ENCODE peak calls at places on chromosomes 16 and 17, in eight cellular contexts. One of them, this sample, is unnamed. For H3K4me1, the result is how much of the 10 kb centered on the place peaks cover.

GRCh38 chr17:64297467-64298088 is 34.5 kb upstream of the TEX2 start:
- DNase-seq in left lung: no peak
- DNase-seq in IMR-90: no peak
- DNase-seq in tibial artery: no peak
- DNase-seq in spleen: no peak
- DNase-seq in endodermal cell: no peak
- DNase-seq in heart left ventricle: no peak
- DNase-seq in tibial nerve: no peak
- DNase-seq in this sample: no peak

GRCh38 chr17:77440571-77440981 is 299.8 kb downstream of the SEC14L1 start:
- DNase-seq in left lung: no peak
- DNase-seq in IMR-90: no peak
- DNase-seq in tibial artery: no peak
- DNase-seq in spleen: peak
- DNase-seq in endodermal cell: no peak
- DNase-seq in heart left ventricle: no peak
- DNase-seq in tibial nerve: no peak
- DNase-seq in this sample: no peak

GRCh38 chr16:56245197-56245596 is 53.9 kb downstream of the GNAO1 start:
- DNase-seq in left lung: no peak
- DNase-seq in IMR-90: peak
- DNase-seq in tibial artery: peak
- DNase-seq in spleen: no peak
- DNase-seq in endodermal cell: no peak
- DNase-seq in heart left ventricle: no peak
- DNase-seq in tibial nerve: no peak
- DNase-seq in this sample: no peak

GRCh38 chr17:2684549-2684948 is 27.0 kb downstream of the CLUH start:
- DNase-seq in left lung: no peak
- DNase-seq in IMR-90: no peak
- DNase-seq in tibial artery: no peak
- DNase-seq in spleen: no peak
- DNase-seq in endodermal cell: peak
- DNase-seq in heart left ventricle: no peak
- DNase-seq in tibial nerve: no peak
- DNase-seq in this sample: no peak

GRCh38 chr16:75264531-75264998 is 13.1 kb upstream of the BCAR1 start:
- DNase-seq in left lung: no peak
- DNase-seq in IMR-90: peak
- DNase-seq in tibial artery: no peak
- DNase-seq in spleen: no peak
- DNase-seq in endodermal cell: no peak
- DNase-seq in heart left ventricle: no peak
- DNase-seq in tibial nerve: no peak
- DNase-seq in this sample: no peak

GRCh38 chr17:81165246-81166032 is at the start of gene PVALEF:
- DNase-seq in left lung: no peak
- DNase-seq in IMR-90: no peak
- DNase-seq in tibial artery: no peak
- DNase-seq in spleen: peak
- DNase-seq in endodermal cell: peak
- DNase-seq in heart left ventricle: no peak
- DNase-seq in tibial nerve: no peak
- DNase-seq in this sample: no peak

GRCh38 chr17:31608659-31609254 is 217.3 kb downstream of the RAB11FIP4 start:
- DNase-seq in left lung: no peak
- DNase-seq in IMR-90: peak
- DNase-seq in tibial artery: no peak
- DNase-seq in spleen: no peak
- DNase-seq in endodermal cell: no peak
- DNase-seq in heart left ventricle: no peak
- DNase-seq in tibial nerve: no peak
- DNase-seq in this sample: no peak

GRCh38 chr17:48494335-48494734 is 36.5 kb downstream of the HOXB1 start:
- DNase-seq in left lung: no peak
- DNase-seq in IMR-90: peak
- DNase-seq in tibial artery: no peak
- DNase-seq in spleen: no peak
- DNase-seq in endodermal cell: no peak
- DNase-seq in heart left ventricle: no peak
- DNase-seq in tibial nerve: no peak
- DNase-seq in this sample: no peak

GRCh38 chr16:25109643-25110042 is 1.9 kb upstream of the LCMT1 start:
- DNase-seq in left lung: no peak
- DNase-seq in IMR-90: peak
- DNase-seq in tibial artery: no peak
- DNase-seq in spleen: no peak
- DNase-seq in endodermal cell: no peak
- DNase-seq in heart left ventricle: peak
- DNase-seq in tibial nerve: no peak
- DNase-seq in this sample: no peak

GRCh38 chr17:35708951-35709350 is 22.5 kb upstream of the RASL10B start:
- DNase-seq in left lung: no peak
- DNase-seq in IMR-90: no peak
- DNase-seq in tibial artery: no peak
- DNase-seq in spleen: no peak
- DNase-seq in endodermal cell: no peak
- DNase-seq in heart left ventricle: no peak
- DNase-seq in tibial nerve: no peak
- DNase-seq in this sample: no peak

GRCh38 chr17:37813753-37814152 is 68.9 kb upstream of the HNF1B start:
- DNase-seq in left lung: no peak
- DNase-seq in IMR-90: peak
- DNase-seq in tibial artery: no peak
- DNase-seq in spleen: no peak
- DNase-seq in endodermal cell: peak
- DNase-seq in heart left ventricle: no peak
- DNase-seq in tibial nerve: no peak
- DNase-seq in this sample: no peak

GRCh38 chr17:43578699-43579569 is 32.8 kb upstream of the ETV4 start:
- DNase-seq in left lung: no peak
- DNase-seq in IMR-90: peak
- DNase-seq in tibial artery: no peak
- DNase-seq in spleen: peak
- DNase-seq in endodermal cell: peak
- DNase-seq in heart left ventricle: no peak
- DNase-seq in tibial nerve: no peak
- DNase-seq in this sample: no peak

GRCh38 chr17:68326681-68327080 is 35.4 kb downstream of the ARSG start:
- DNase-seq in left lung: no peak
- DNase-seq in IMR-90: peak
- DNase-seq in tibial artery: no peak
- DNase-seq in spleen: no peak
- DNase-seq in endodermal cell: no peak
- DNase-seq in heart left ventricle: no peak
- DNase-seq in tibial nerve: no peak
- DNase-seq in this sample: no peak

GRCh38 chr16:17224859-17225258 is 245.9 kb downstream of the XYLT1 start:
- DNase-seq in left lung: peak
- DNase-seq in IMR-90: peak
- DNase-seq in tibial artery: peak
- DNase-seq in spleen: no peak
- DNase-seq in endodermal cell: no peak
- DNase-seq in heart left ventricle: peak
- DNase-seq in tibial nerve: peak
- DNase-seq in this sample: peak

GRCh38 chr16:85449885-85450245 is 163.3 kb upstream of the GSE1 start:
- DNase-seq in left lung: no peak
- DNase-seq in IMR-90: no peak
- DNase-seq in tibial artery: no peak
- DNase-seq in spleen: no peak
- DNase-seq in endodermal cell: no peak
- DNase-seq in heart left ventricle: no peak
- DNase-seq in tibial nerve: no peak
- DNase-seq in this sample: no peak

GRCh38 chr16:85446846-85447656 is 166.1 kb upstream of the GSE1 start:
- DNase-seq in left lung: no peak
- DNase-seq in IMR-90: no peak
- DNase-seq in tibial artery: no peak
- DNase-seq in spleen: peak
- DNase-seq in endodermal cell: no peak
- DNase-seq in heart left ventricle: no peak
- DNase-seq in tibial nerve: no peak
- DNase-seq in this sample: no peak

GRCh38 chr16:85447657-85448313 is 165.3 kb upstream of the GSE1 start:
- DNase-seq in left lung: no peak
- DNase-seq in IMR-90: no peak
- DNase-seq in tibial artery: no peak
- DNase-seq in spleen: no peak
- DNase-seq in endodermal cell: no peak
- DNase-seq in heart left ventricle: no peak
- DNase-seq in tibial nerve: no peak
- DNase-seq in this sample: no peak

GRCh38 chr16:85448557-85449194 is 164.4 kb upstream of the GSE1 start:
- DNase-seq in left lung: no peak
- DNase-seq in IMR-90: no peak
- DNase-seq in tibial artery: no peak
- DNase-seq in spleen: peak
- DNase-seq in endodermal cell: no peak
- DNase-seq in heart left ventricle: no peak
- DNase-seq in tibial nerve: no peak
- DNase-seq in this sample: no peak

DNA sequence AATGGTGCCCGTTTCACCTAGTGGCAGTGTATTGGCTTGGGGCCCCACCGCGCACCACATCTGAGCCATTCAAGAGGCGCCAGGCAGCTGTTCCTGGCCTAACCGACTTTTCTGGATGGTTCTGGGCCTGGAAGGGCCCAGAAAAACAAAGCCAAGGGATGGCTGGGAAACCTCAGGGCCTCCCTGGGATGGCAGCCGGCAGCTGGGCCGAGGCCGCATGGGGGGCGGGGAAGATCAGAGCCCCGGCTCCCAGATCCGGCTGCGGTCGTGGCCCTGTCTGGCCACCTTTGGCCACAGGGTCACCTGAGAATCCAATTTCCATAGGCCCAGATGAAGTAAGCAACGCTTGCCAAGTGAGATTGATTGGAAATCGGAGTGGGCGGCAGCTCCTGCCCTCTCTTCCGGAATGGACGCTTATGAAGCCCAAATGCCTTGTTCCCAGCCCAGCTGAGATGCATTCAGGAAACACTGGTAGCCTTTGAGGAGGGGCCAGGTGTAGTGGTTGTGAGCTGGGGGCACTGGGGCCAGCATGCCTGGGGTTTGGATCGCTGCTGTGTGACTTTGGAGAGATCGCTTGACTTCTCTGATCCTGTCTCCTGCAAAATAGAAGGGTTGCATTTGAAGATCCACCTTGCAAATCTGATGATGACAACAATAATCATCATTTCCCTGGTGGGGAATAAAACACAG is 163.8 kb upstream of the GSE1 start:
- DNase-seq in left lung: no peak
- DNase-seq in IMR-90: no peak
- DNase-seq in tibial artery: no peak
- DNase-seq in spleen: no peak
- DNase-seq in endodermal cell: no peak
- DNase-seq in heart left ventricle: no peak
- DNase-seq in tibial nerve: no peak
- DNase-seq in this sample: no peak
- H3K4me1 ChIP-seq in left lung: under half
- H3K4me1 ChIP-seq in IMR-90: under half
- H3K4me1 ChIP-seq in tibial artery: under half
- H3K4me1 ChIP-seq in spleen: under half
- H3K4me1 ChIP-seq in endodermal cell: under half
- H3K4me1 ChIP-seq in heart left ventricle: under half
- H3K4me1 ChIP-seq in tibial nerve: under half
- H3K4me1 ChIP-seq in this sample: under half

GRCh38 chr16:53509906-53510703 is 7.1 kb upstream of the AKTIP start:
- DNase-seq in left lung: peak
- DNase-seq in IMR-90: peak
- DNase-seq in tibial artery: peak
- DNase-seq in spleen: peak
- DNase-seq in endodermal cell: peak
- DNase-seq in heart left ventricle: peak
- DNase-seq in tibial nerve: peak
- DNase-seq in this sample: peak

GRCh38 chr16:53511084-53511402 is 8.0 kb upstream of the AKTIP start:
- DNase-seq in left lung: no peak
- DNase-seq in IMR-90: no peak
- DNase-seq in tibial artery: no peak
- DNase-seq in spleen: peak
- DNase-seq in endodermal cell: no peak
- DNase-seq in heart left ventricle: no peak
- DNase-seq in tibial nerve: no peak
- DNase-seq in this sample: no peak

GRCh38 chr16:53511403-53512280 is 8.6 kb upstream of the AKTIP start:
- DNase-seq in left lung: peak
- DNase-seq in IMR-90: no peak
- DNase-seq in tibial artery: no peak
- DNase-seq in spleen: peak
- DNase-seq in endodermal cell: peak
- DNase-seq in heart left ventricle: no peak
- DNase-seq in tibial nerve: no peak
- DNase-seq in this sample: no peak

GRCh38 chr16:53507464-53508180 is 4.6 kb upstream of the AKTIP start:
- DNase-seq in left lung: no peak
- DNase-seq in IMR-90: no peak
- DNase-seq in tibial artery: no peak
- DNase-seq in spleen: no peak
- DNase-seq in endodermal cell: no peak
- DNase-seq in heart left ventricle: no peak
- DNase-seq in tibial nerve: no peak
- DNase-seq in this sample: no peak

DNA sequence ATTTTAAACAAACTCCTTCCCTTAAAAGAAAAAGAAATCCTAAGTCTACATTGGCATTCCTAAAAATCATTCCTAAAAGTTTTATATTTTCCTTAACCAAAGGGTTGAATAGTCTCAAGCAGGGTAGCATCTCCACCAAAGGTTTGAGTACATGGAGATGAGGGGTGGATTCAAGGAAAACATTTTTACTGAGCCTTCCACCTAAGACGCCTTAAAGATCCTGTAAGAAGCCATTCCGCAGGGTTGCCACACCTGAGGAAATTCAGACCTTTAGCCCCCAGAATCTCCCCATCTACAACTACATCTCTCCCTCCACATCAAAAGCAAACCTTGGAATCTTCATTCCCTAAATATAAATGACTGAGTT is 7.7 kb upstream of the AKTIP start:
- DNase-seq in left lung: no peak
- DNase-seq in IMR-90: no peak
- DNase-seq in tibial artery: no peak
- DNase-seq in spleen: no peak
- DNase-seq in endodermal cell: no peak
- DNase-seq in heart left ventricle: no peak
- DNase-seq in tibial nerve: no peak
- DNase-seq in this sample: no peak
- TF ChIP-seq CTCF in left lung: no peak
- TF ChIP-seq CTCF in IMR-90: no peak
- TF ChIP-seq CTCF in tibial artery: no peak
- TF ChIP-seq CTCF in spleen: no peak
- TF ChIP-seq CTCF in endodermal cell: peak
- TF ChIP-seq CTCF in heart left ventricle: no peak
- TF ChIP-seq CTCF in tibial nerve: no peak
- TF ChIP-seq CTCF in this sample: no peak

GRCh38 chr16:88481851-88482250 is 28.8 kb downstream of the ZFPM1 start:
- DNase-seq in left lung: no peak
- DNase-seq in IMR-90: no peak
- DNase-seq in tibial artery: no peak
- DNase-seq in spleen: no peak
- DNase-seq in endodermal cell: no peak
- DNase-seq in heart left ventricle: no peak
- DNase-seq in tibial nerve: no peak
- DNase-seq in this sample: no peak
- H3K4me1 ChIP-seq in left lung: under half
- H3K4me1 ChIP-seq in IMR-90: under half
- H3K4me1 ChIP-seq in tibial artery: under half
- H3K4me1 ChIP-seq in spleen: half or more
- H3K4me1 ChIP-seq in endodermal cell: under half
- H3K4me1 ChIP-seq in heart left ventricle: under half
- H3K4me1 ChIP-seq in tibial nerve: under half
- H3K4me1 ChIP-seq in this sample: under half

GRCh38 chr17:74010903-74011302 is 192.6 kb upstream of the RPL38 start:
- DNase-seq in left lung: no peak
- DNase-seq in IMR-90: no peak
- DNase-seq in tibial artery: no peak
- DNase-seq in spleen: no peak
- DNase-seq in endodermal cell: peak
- DNase-seq in heart left ventricle: no peak
- DNase-seq in tibial nerve: no peak
- DNase-seq in this sample: no peak
- TF ChIP-seq CTCF in left lung: no peak
- TF ChIP-seq CTCF in IMR-90: no peak
- TF ChIP-seq CTCF in tibial artery: no peak
- TF ChIP-seq CTCF in spleen: no peak
- TF ChIP-seq CTCF in endodermal cell: peak
- TF ChIP-seq CTCF in heart left ventricle: no peak
- TF ChIP-seq CTCF in tibial nerve: no peak
- TF ChIP-seq CTCF in this sample: no peak